ENCODE peak calls at places on chromosomes 1 and 21, in eight cellular contexts. W is ureter, S is fibroblast of villous mesenchyme, F is hippocampal formation, X is fibroblast of lung, L is neuronal stem cell, Q is EH, M is NCI-H69. P is an unnamed sample.

GRCh38 chr1:206467915-206468314 is 2.4 kb upstream of the IKBKE start:
- DNase-seq in W (no peak), S (peak; percentile 29), F (peak; percentile 15), X (no peak), L (no peak), Q (peak; percentile 49), M (peak; percentile 33), P (no peak)

GRCh38 chr1:98045211-98046030 is 124.6 kb upstream of the DPYD start:
- DNase-seq in W (no peak), S (peak; percentile 16), F (no peak), X (peak; percentile 50), L (no peak), Q (peak; percentile 48), M (no peak), P (peak; percentile 76)

GRCh38 chr1:230002164-230002803 is 64.8 kb upstream of the GALNT2 start:
- DNase-seq in W (no peak), S (peak; percentile 13), F (no peak), X (peak; percentile 1), L (no peak), Q (no peak), M (no peak), P (no peak)

GRCh38 chr1:51650198-51650597 is 33.3 kb downstream of the OSBPL9 start:
- DNase-seq in W (no peak), S (no peak), F (no peak), X (no peak), L (no peak), Q (peak; percentile 33), M (no peak), P (no peak)

GRCh38 chr1:167708940-167709389 is 12.8 kb upstream of the MPZL1 start:
- DNase-seq in W (no peak), S (no peak), F (no peak), X (no peak), L (no peak), Q (peak; percentile 42), M (no peak), P (peak; percentile 60)

GRCh38 chr1:172654535-172654934 is 4.4 kb upstream of the FASLG start:
- DNase-seq in W (no peak), S (peak; percentile 39), F (no peak), X (peak; percentile 49), L (no peak), Q (peak; percentile 80), M (no peak), P (peak; percentile 62)

GRCh38 chr1:8437286-8437685 is 119.4 kb downstream of the SLC45A1 start:
- DNase-seq in W (no peak), S (no peak), F (no peak), X (no peak), L (no peak), Q (no peak), M (peak; percentile 55), P (no peak)

GRCh38 chr21:40797881-40798280 is 49.1 kb downstream of the DSCAM start:
- DNase-seq in W (no peak), S (no peak), F (no peak), X (no peak), L (no peak), Q (peak; percentile 79), M (no peak), P (no peak)

GRCh38 chr1:192544983-192545393 is 30.6 kb upstream of the RGS1 start:
- DNase-seq in W (no peak), S (peak; percentile 68), F (no peak), X (peak; percentile 53), L (no peak), Q (peak; percentile 77), M (no peak), P (peak; percentile 7)

GRCh38 chr1:224454337-224455055 is 19.9 kb upstream of the WDR26 start:
- DNase-seq in W (peak; percentile 53), S (no peak), F (no peak), X (no peak), L (no peak), Q (no peak), M (peak; percentile 52), P (no peak)

GRCh38 chr21:21373969-21374368 is 375.8 kb downstream of the NCAM2 start:
- DNase-seq in W (no peak), S (no peak), F (peak; percentile 76), X (peak; percentile 37), L (no peak), Q (no peak), M (peak; percentile 30), P (no peak)

GRCh38 chr21:32889596-32889995 is 118.0 kb upstream of the PAXBP1 start:
- DNase-seq in W (no peak), S (no peak), F (no peak), X (no peak), L (no peak), Q (peak; percentile 9), M (no peak), P (no peak)

GRCh38 chr1:10575616-10576015 is 100.9 kb downstream of the PEX14 start:
- DNase-seq in W (no peak), S (peak; percentile 26), F (no peak), X (peak; percentile 44), L (no peak), Q (peak; percentile 83), M (no peak), P (peak; percentile 42)

GRCh38 chr1:172824199-172824598 is 165.3 kb downstream of the FASLG start:
- DNase-seq in W (no peak), S (peak; percentile 27), F (no peak), X (peak; percentile 46), L (no peak), Q (peak; percentile 36), M (no peak), P (no peak)

GRCh38 chr1:231442735-231443134 is 20.6 kb upstream of the EGLN1 start:
- DNase-seq in W (no peak), S (peak; percentile 33), F (no peak), X (peak; percentile 9), L (no peak), Q (peak; percentile 47), M (peak; percentile 12), P (no peak)

GRCh38 chr1:200558866-200559459 is 61.6 kb downstream of the KIF14 start:
- DNase-seq in W (no peak), S (peak; percentile 59), F (peak; percentile 33), X (peak; percentile 75), L (no peak), Q (peak; percentile 62), M (peak; percentile 44), P (peak; percentile 44)

GRCh38 chr1:52365091-52365745 is 787 bp downstream of the CC2D1B start:
- DNase-seq in W (peak; percentile 58), S (peak; percentile 83), F (peak; percentile 43), X (peak; percentile 77), L (no peak), Q (peak; percentile 83), M (peak; percentile 45), P (peak; percentile 79)

GRCh38 chr1:111199881-111200801 is at the start of gene DENND2D:
- DNase-seq in W (peak; percentile 74), S (no peak), F (no peak), X (no peak), L (no peak), Q (no peak), M (no peak), P (no peak)

GRCh38 chr1:28172690-28173150 is 3.8 kb downstream of the PTAFR start:
- DNase-seq in W (no peak), S (peak; percentile 80), F (peak; percentile 33), X (peak; percentile 12), L (no peak), Q (peak; percentile 23), M (no peak), P (no peak)

GRCh38 chr1:94672001-94672400 is 130.4 kb upstream of the F3 start:
- DNase-seq in W (no peak), S (no peak), F (no peak), X (no peak), L (no peak), Q (peak; percentile 56), M (no peak), P (no peak)

GRCh38 chr1:10667815-10668214 is 128.6 kb downstream of the CASZ1 start:
- DNase-seq in W (no peak), S (no peak), F (no peak), X (no peak), L (no peak), Q (no peak), M (peak; percentile 84), P (no peak)

GRCh38 chr1:220221670-220222069 is 50.6 kb downstream of the RAB3GAP2 start:
- DNase-seq in W (no peak), S (no peak), F (no peak), X (no peak), L (no peak), Q (no peak), M (peak; percentile 95), P (no peak)

GRCh38 chr1:53559391-53559815 is 100.2 kb downstream of the DMRTB1 start:
- DNase-seq in W (no peak), S (no peak), F (no peak), X (no peak), L (no peak), Q (no peak), M (no peak), P (no peak)

GRCh38 chr21:26013964-26014363 is 156.6 kb downstream of the APP start:
- DNase-seq in W (no peak), S (no peak), F (no peak), X (no peak), L (no peak), Q (no peak), M (no peak), P (no peak)

GRCh38 chr1:162854245-162854860 is 6.6 kb downstream of the CCDC190 start:
- DNase-seq in W (peak; percentile 62), S (peak; percentile 72), F (peak; percentile 56), X (peak; percentile 84), L (no peak), Q (peak; percentile 78), M (peak; percentile 85), P (peak; percentile 70)

GRCh38 chr1:148334339-148335130 is 148.6 kb downstream of the PPIAL4G start:
- DNase-seq in W (peak; percentile 89), S (peak; percentile 81), F (peak; percentile 25), X (peak; percentile 92), L (peak; percentile 76), Q (peak; percentile 81), M (peak; percentile 79), P (no peak)

GRCh38 chr1:156667968-156668709 is 9.1 kb downstream of the NES start:
- DNase-seq in W (no peak), S (no peak), F (no peak), X (no peak), L (no peak), Q (no peak), M (no peak), P (no peak)

GRCh38 chr1:218759795-218760194 is 413.9 kb upstream of the LYPLAL1 start:
- DNase-seq in W (no peak), S (no peak), F (no peak), X (no peak), L (no peak), Q (no peak), M (no peak), P (no peak)

GRCh38 chr1:208654241-208654640 is 410.1 kb upstream of the PLXNA2 start:
- DNase-seq in W (no peak), S (peak; percentile 13), F (no peak), X (peak; percentile 11), L (peak; percentile 21), Q (peak; percentile 37), M (peak; percentile 76), P (no peak)